ENCODE peak calls at places on chromosomes 13 and 19, in ten cellular contexts. S, Z, G, X, D, M, Q, W, R and P are unnamed samples.

GRCh38 chr19:35755550-35756371 is 1.1 kb downstream of the HSPB6 start:
- DNase-seq in S (no peak), Z (no peak), G (peak), X (peak), D (no peak), M (no peak), Q (peak), W (no peak), R (peak), P (peak)

GRCh38 chr13:97723655-97724054 is 229.8 kb upstream of the IPO5 start:
- DNase-seq in S (no peak), Z (no peak), G (no peak), X (no peak), D (no peak), M (no peak), Q (no peak), W (no peak), R (no peak), P (no peak)

GRCh38 chr13:78265098-78265497 is 338.3 kb downstream of the POU4F1 start:
- DNase-seq in S (no peak), Z (no peak), G (no peak), X (no peak), D (no peak), M (no peak), Q (no peak), W (no peak), R (no peak), P (no peak)

GRCh38 chr13:48223016-48223385 is 10.0 kb upstream of the ITM2B start:
- DNase-seq in S (no peak), Z (no peak), G (no peak), X (no peak), D (no peak), M (no peak), Q (no peak), W (no peak), R (no peak), P (no peak)

GRCh38 chr13:94860981-94861407 is 148.6 kb upstream of the SOX21 start:
- DNase-seq in S (no peak), Z (peak), G (peak), X (peak), D (no peak), M (peak), Q (no peak), W (peak), R (no peak), P (peak)

GRCh38 chr13:59501004-59501403 is 662.7 kb downstream of the DIAPH3 start:
- DNase-seq in S (no peak), Z (no peak), G (no peak), X (no peak), D (no peak), M (no peak), Q (no peak), W (no peak), R (no peak), P (no peak)

GRCh38 chr19:47272448-47273312 is 2.0 kb upstream of the INAFM1 start:
- DNase-seq in S (peak), Z (no peak), G (peak), X (no peak), D (no peak), M (no peak), Q (peak), W (no peak), R (peak), P (no peak)

GRCh38 chr19:35868172-35868822 is at the start of gene APLP1:
- DNase-seq in S (no peak), Z (peak), G (peak), X (peak), D (peak), M (peak), Q (peak), W (no peak), R (peak), P (no peak)

GRCh38 chr13:102788683-102789082 is 10.1 kb downstream of the POGLUT2 start:
- DNase-seq in S (no peak), Z (no peak), G (no peak), X (no peak), D (no peak), M (no peak), Q (no peak), W (no peak), R (no peak), P (no peak)

GRCh38 chr19:18845961-18846360 is 14.2 kb downstream of the UPF1 start:
- DNase-seq in S (no peak), Z (no peak), G (no peak), X (no peak), D (no peak), M (no peak), Q (no peak), W (no peak), R (no peak), P (no peak)

GRCh38 chr13:48448285-48448962 is 35.5 kb upstream of the LPAR6 start:
- DNase-seq in S (no peak), Z (no peak), G (no peak), X (no peak), D (no peak), M (no peak), Q (no peak), W (no peak), R (no peak), P (no peak)

GRCh38 chr13:52156724-52157251 is 2.6 kb downstream of the NEK3 start:
- DNase-seq in S (no peak), Z (no peak), G (peak), X (peak), D (no peak), M (no peak), Q (no peak), W (no peak), R (no peak), P (no peak)